ENCODE peak calls at places on chromosomes 1 and 21, in seven cellular contexts. N is heart right ventricle; Q is astrocyte of the spinal cord; B is nucleus accumbens; I is activated CD4-positive, alpha-beta T cell treated with anti-CD3 and anti-CD28 coated beads, Interleukin-2, amount 50 U/mL, for 1 hour; R is cortex of kidney; Z is spleen. S is an unnamed sample.

GRCh38 chr1:85047472-85048295 is 616 bp downstream of the MCOLN3 start:
- DNase-seq in Z (peak), I (no peak), R (no peak), Q (no peak), B (no peak), N (peak), S (no peak)

GRCh38 chr1:17116643-17117042 is 2.6 kb downstream of the PADI2 start:
- DNase-seq in Q (no peak), Z (no peak), R (no peak), B (no peak), N (no peak), I (no peak), S (no peak)

GRCh38 chr1:40313329-40313957 is 3.6 kb downstream of the COL9A2 start:
- DNase-seq in Q (no peak), N (no peak), Z (peak), B (no peak), I (no peak), R (no peak), S (no peak)

GRCh38 chr21:27741736-27742135 is 774.8 kb upstream of the ADAMTS5 start:
- DNase-seq in Q (no peak), N (no peak), R (no peak), Z (no peak), I (no peak), B (no peak), S (no peak)

GRCh38 chr1:246280551-246280950 is 226.5 kb downstream of the SMYD3 start:
- DNase-seq in Q (peak), R (no peak), N (no peak), Z (no peak), I (no peak), B (no peak), S (no peak)

GRCh38 chr21:31403596-31404333 is 59.7 kb upstream of the TIAM1 start:
- DNase-seq in Q (no peak), N (no peak), Z (no peak), I (no peak), B (no peak), R (no peak), S (no peak)

GRCh38 chr1:225767591-225768540 is 9.8 kb upstream of the SRP9 start:
- DNase-seq in I (no peak), R (no peak), Z (peak), Q (peak), B (peak), N (peak), S (no peak)

GRCh38 chr1:94544706-94545490 is 3.3 kb upstream of the F3 start:
- DNase-seq in Q (peak), Z (no peak), I (no peak), N (no peak), B (no peak), R (no peak), S (no peak)

GRCh38 chr1:32761253-32761877 is 55.8 kb downstream of the YARS1 start:
- DNase-seq in R (no peak), I (no peak), N (no peak), Q (peak), Z (no peak), B (no peak), S (no peak)

GRCh38 chr21:43988016-43988415 is 24.1 kb upstream of the TRAPPC10 start:
- DNase-seq in B (no peak), Z (no peak), N (no peak), R (no peak), Q (no peak), I (no peak), S (no peak)

GRCh38 chr1:210754931-210755670 is 378.8 kb downstream of the KCNH1 start:
- DNase-seq in B (peak), R (no peak), I (no peak), N (no peak), Q (peak), Z (no peak), S (peak)

GRCh38 chr1:6330410-6330827 is 63.1 kb downstream of the ACOT7 start:
- DNase-seq in B (peak), Q (peak), Z (no peak), I (no peak), R (no peak), N (no peak), S (no peak)

GRCh38 chr1:100240013-100240412 is 9.6 kb downstream of the DBT start:
- DNase-seq in Q (no peak), Z (no peak), B (no peak), I (no peak), R (no peak), N (no peak), S (no peak)

GRCh38 chr1:4585216-4585615 is 69.2 kb upstream of the AJAP1 start:
- DNase-seq in N (peak), Q (no peak), I (peak), Z (no peak), R (no peak), B (no peak), S (no peak)

GRCh38 chr1:205442051-205442721 is 13.7 kb downstream of the BLACAT1 start:
- DNase-seq in I (no peak), N (no peak), Q (no peak), B (no peak), R (no peak), Z (peak), S (no peak)

GRCh38 chr1:245589221-245589620 is 434.4 kb downstream of the KIF26B start:
- DNase-seq in I (no peak), B (no peak), Q (no peak), R (no peak), Z (no peak), N (no peak), S (no peak)